ENCODE peak calls at places on chromosomes 4 and X, in six cellular contexts. I is OCI-LY7; P is pancreas; N is A549; L is Jurkat, Clone E6-1; F is astrocyte of the cerebellum. W is an unnamed sample.

GRCh38 chrX:153447581-153447960 is 1.7 kb upstream of the TREX2 start:
- DNase-seq in F (no peak), N (no peak), I (no peak), P (no peak), L (no peak), W (no peak)

GRCh38 chrX:48548871-48549270 is 9.4 kb downstream of the TBC1D25 start:
- DNase-seq in P (no peak), L (no peak), F (no peak), I (no peak), N (no peak), W (no peak)

GRCh38 chr4:54289316-54289715 is 60.2 kb downstream of the PDGFRA start:
- DNase-seq in I (no peak), L (no peak), N (no peak), F (no peak), P (no peak), W (no peak)

GRCh38 chr4:127601029-127601428 is 31.7 kb upstream of the INTU start:
- DNase-seq in L (no peak), P (no peak), F (no peak), N (no peak), I (no peak), W (peak; percentile 49)

GRCh38 chrX:108022491-108023089 is 22.3 kb upstream of the VSIG1 start:
- DNase-seq in L (no peak), I (no peak), P (no peak), F (no peak), N (no peak), W (no peak)

GRCh38 chr4:121764702-121765367 is at the start of gene SMIM43:
- DNase-seq in N (no peak), P (no peak), I (no peak), L (no peak), F (no peak), W (no peak)

GRCh38 chr4:3201718-3202702 is 46.9 kb upstream of the MSANTD1 start:
- DNase-seq in N (no peak), L (peak; percentile 98), I (peak; percentile 61), P (no peak), F (peak; percentile 9), W (no peak)

GRCh38 chrX:66728818-66729271 is 90.0 kb upstream of the EDA2R start:
- DNase-seq in I (peak; percentile 37), L (peak; percentile 25), F (peak; percentile 16), P (peak; percentile 26), N (peak; percentile 74), W (peak; percentile 71)

W was measured in Karpas-422.